ENCODE peak calls at places on chromosomes 13 and 19, in five cellular contexts. R is endothelial cell, E is BE2C, F is GM06990, T is breast epithelium. H is an unnamed sample.

GRCh38 chr13:30441304-30441703 is 19.0 kb downstream of the UBE2L5 start:
- DNase-seq in R (no peak), T (no peak), E (no peak), F (peak; percentile 41), H (no peak)

GRCh38 chr13:70747305-70747704 is 639.1 kb upstream of the KLHL1 start:
- DNase-seq in R (no peak), T (no peak), F (no peak), E (no peak), H (no peak)

GRCh38 chr13:104648291-104648690 is 1582.1 kb upstream of the SLC10A2 start:
- DNase-seq in F (no peak), R (no peak), E (no peak), T (no peak), H (no peak)

GRCh38 chr19:15532779-15533521 is 24.6 kb downstream of the CYP4F22 start:
- DNase-seq in T (no peak), E (no peak), F (no peak), R (no peak), H (no peak)

GRCh38 chr19:38149597-38149996 is 74.4 kb downstream of the DPF1 start:
- DNase-seq in F (no peak), E (no peak), R (no peak), T (no peak), H (no peak)

GRCh38 chr13:33509642-33510229 is 224.2 kb upstream of the STARD13 start:
- DNase-seq in R (peak; percentile 28), F (no peak), E (no peak), T (peak; percentile 54), H (no peak)

GRCh38 chr13:37375724-37376123 is 222.8 kb downstream of the POSTN start:
- DNase-seq in R (no peak), F (no peak), E (no peak), T (no peak), H (no peak)

GRCh38 chr19:32652893-32653625 is 21.9 kb downstream of the ANKRD27 start:
- DNase-seq in T (peak; percentile 59), E (peak; percentile 45), R (no peak), F (no peak), H (no peak)

GRCh38 chr19:50780753-50781480 is 9.3 kb upstream of the ACP4 start:
- DNase-seq in T (no peak), R (no peak), F (no peak), E (no peak), H (no peak)

GRCh38 chr13:94268661-94269060 is 210.8 kb downstream of the DCT start:
- DNase-seq in T (no peak), F (no peak), R (no peak), E (no peak), H (no peak)

GRCh38 chr19:10780368-10780767 is 55.6 kb downstream of the TMED1 start:
- DNase-seq in T (peak; percentile 24), F (no peak), E (no peak), R (no peak), H (no peak)

GRCh38 chr19:19750131-19750841 is 17.4 kb upstream of the ZNF14 start:
- DNase-seq in F (no peak), T (no peak), R (no peak), E (no peak), H (no peak)

GRCh38 chr19:33269016-33269415 is 33.3 kb downstream of the CEBPA start:
- DNase-seq in R (no peak), F (no peak), E (no peak), T (no peak), H (no peak)

GRCh38 chr13:24182703-24183081 is 22.2 kb downstream of the SPATA13 start:
- DNase-seq in T (no peak), R (no peak), F (no peak), E (no peak), H (no peak)

GRCh38 chr19:38506723-38507550 is 73.4 kb downstream of the RYR1 start:
- DNase-seq in F (peak; percentile 85), R (peak; percentile 62), T (peak; percentile 83), E (peak; percentile 100), H (peak; percentile 91)

GRCh38 chr13:99386911-99387788 is 80.0 kb upstream of the GPR183 start:
- DNase-seq in R (peak; percentile 83), E (peak; percentile 55), T (no peak), F (peak; percentile 81), H (peak; percentile 81)

GRCh38 chr19:52735734-52736133 is 890 bp upstream of the ZNF611 start:
- DNase-seq in E (no peak), T (peak; percentile 80), R (peak; percentile 73), F (no peak), H (no peak)

GRCh38 chr13:75369986-75370385 is 112.0 kb downstream of the TBC1D4 start:
- DNase-seq in T (no peak), F (no peak), R (no peak), E (no peak), H (no peak)

GRCh38 chr13:113932060-113932459 is 41.8 kb downstream of the C13orf46 start:
- DNase-seq in F (no peak), R (no peak), E (no peak), T (no peak), H (no peak)

GRCh38 chr19:12965017-12965811 is 4.2 kb upstream of the DAND5 start:
- DNase-seq in F (peak; percentile 88), R (peak; percentile 91), T (peak; percentile 70), E (peak; percentile 86), H (peak; percentile 89)

GRCh38 chr19:16139752-16140151 is 3.7 kb upstream of the HSH2D start:
- DNase-seq in E (no peak), T (no peak), R (no peak), F (peak; percentile 73), H (no peak)

DNA sequence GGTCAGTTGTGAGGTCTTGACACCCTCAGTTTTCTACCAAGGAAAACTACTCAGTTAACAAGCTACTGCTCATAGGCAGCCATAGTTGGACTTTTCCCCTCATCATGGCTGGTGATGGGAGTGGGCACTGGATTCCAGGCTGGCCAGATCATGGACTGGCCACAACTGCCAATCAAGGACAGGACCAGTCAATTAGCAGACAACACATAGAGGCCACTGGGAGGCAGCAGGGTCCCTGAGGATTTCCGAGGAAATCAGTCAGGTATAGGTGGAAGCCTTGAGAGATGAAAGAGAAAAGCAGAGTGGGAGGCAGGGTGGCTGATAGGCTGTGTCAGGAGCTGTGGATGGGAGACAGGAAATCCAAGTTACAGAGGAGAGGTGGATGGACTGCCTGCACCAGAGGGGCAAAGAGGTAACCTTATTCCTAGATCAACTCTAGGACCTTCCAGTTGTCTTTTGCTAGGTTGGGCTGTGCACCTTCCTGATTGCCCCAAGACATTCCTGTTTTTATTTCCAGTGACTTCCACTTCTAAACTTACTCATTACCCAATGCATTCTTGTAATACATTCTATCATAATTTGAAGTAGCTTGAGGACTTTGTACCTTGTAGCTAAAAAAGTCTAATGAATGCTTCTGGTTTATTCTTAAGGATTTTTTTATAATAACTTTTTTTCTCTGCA is 361.8 kb downstream of the KCNRG start:
- DNase-seq in F (no peak), T (no peak), E (no peak), R (no peak), H (no peak)
- TF ChIP-seq CTCF in F (no peak), T (no peak), E (peak; percentile 20), R (no peak), H (no peak)

GRCh38 chr19:17376935-17377600 is at the start of gene PLVAP:
- DNase-seq in T (no peak), E (no peak), F (no peak), R (peak; percentile 56), H (no peak)
- TF ChIP-seq CTCF in T (no peak), E (no peak), F (no peak), R (no peak), H (no peak)

DNA sequence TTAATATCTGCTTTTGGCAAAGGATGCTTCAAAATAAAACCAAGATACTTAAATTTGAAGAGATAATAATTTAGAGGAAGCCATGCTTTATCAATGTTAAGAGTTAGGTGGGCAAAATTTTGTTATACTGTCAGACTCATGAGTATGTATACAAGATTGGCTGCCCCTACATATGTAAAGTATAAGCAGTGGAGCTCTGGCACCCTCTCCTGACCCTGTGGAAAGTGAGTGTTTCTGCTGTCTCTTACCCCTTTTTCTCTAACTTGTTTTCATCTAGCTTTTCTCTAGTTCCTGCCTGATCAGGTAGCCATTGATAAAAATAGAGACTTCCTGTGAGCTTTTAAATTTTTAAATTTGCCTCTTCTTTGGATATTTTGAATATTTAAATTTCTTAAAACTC is 710.9 kb upstream of the SPRY2 start:
- DNase-seq in F (no peak), R (no peak), T (no peak), E (peak; percentile 39), H (no peak)
- TF ChIP-seq CTCF in F (no peak), R (no peak), T (no peak), E (peak; percentile 79), H (no peak)

DNA sequence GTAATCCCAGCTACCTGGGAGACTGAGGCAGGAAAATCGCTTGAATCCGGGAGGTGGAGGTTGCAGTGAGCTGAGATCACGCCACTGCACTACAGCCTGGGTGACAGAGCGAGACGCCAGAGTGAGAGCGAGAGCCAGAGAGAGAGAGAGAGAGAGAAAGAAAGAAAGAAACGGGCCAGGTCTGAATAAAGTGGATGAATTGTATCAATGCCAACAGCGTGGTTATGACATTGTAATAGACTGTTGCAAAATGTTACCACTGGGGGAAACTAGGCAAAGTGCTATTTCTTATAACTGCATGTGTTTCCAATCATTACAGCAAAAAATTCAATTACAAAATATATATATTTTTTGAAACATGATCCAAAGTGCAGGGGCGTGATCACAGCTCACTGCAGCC is 11.8 kb upstream of the BTBD2 start:
- DNase-seq in E (no peak), R (no peak), F (no peak), T (no peak), H (no peak)
- TF ChIP-seq CTCF in E (no peak), R (no peak), F (no peak), T (peak; percentile 8), H (no peak)

H was measured in GM20000.